ENCODE peak calls at places on chromosomes 3 and 15, in seven cellular contexts. R, K, N, L, W, Q and E are unnamed samples.

GRCh38 chr15:48265145-48265544 is 59.0 kb downstream of the SLC12A1 start:
- DNase-seq in K (no peak), R (no peak), N (no peak), L (no peak), Q (no peak), W (no peak), E (no peak)

GRCh38 chr3:184682671-184683070 is 29.2 kb downstream of the MAGEF1 start:
- DNase-seq in R (no peak), N (no peak), Q (no peak), L (peak; percentile 26), K (no peak), W (no peak), E (no peak)

GRCh38 chr3:55704521-55704920 is 217.4 kb upstream of the WNT5A start:
- DNase-seq in K (no peak), N (no peak), W (no peak), Q (no peak), R (no peak), L (no peak), E (no peak)

GRCh38 chr3:184448321-184449160 is 68.7 kb downstream of the CHRD start:
- DNase-seq in K (no peak), Q (no peak), W (no peak), L (no peak), N (peak; percentile 85), R (no peak), E (peak; percentile 31)

GRCh38 chr3:132317229-132317948 is at the start of gene ACP3:
- DNase-seq in W (no peak), L (peak; percentile 84), Q (no peak), K (no peak), R (no peak), N (no peak), E (peak; percentile 37)

GRCh38 chr3:71264840-71265239 is 318.7 kb downstream of the FOXP1 start:
- DNase-seq in N (no peak), Q (no peak), W (no peak), L (no peak), K (no peak), R (no peak), E (no peak)

GRCh38 chr3:149449799-149450198 is 24.7 kb upstream of the TM4SF4 start:
- DNase-seq in L (no peak), Q (no peak), K (no peak), N (peak; percentile 57), W (no peak), R (no peak), E (peak; percentile 21)

GRCh38 chr15:39934415-39935044 is 615 bp downstream of the EIF2AK4 start:
- DNase-seq in R (no peak), K (no peak), Q (peak; percentile 48), W (no peak), L (no peak), N (no peak), E (no peak)

GRCh38 chr15:69673236-69673881 is 220.7 kb downstream of the RPLP1 start:
- DNase-seq in W (no peak), N (no peak), K (no peak), R (no peak), Q (no peak), L (no peak), E (no peak)

GRCh38 chr3:183331518-183331917 is 78.5 kb downstream of the B3GNT5 start:
- DNase-seq in K (no peak), Q (no peak), R (no peak), W (no peak), N (no peak), L (no peak), E (no peak)

GRCh38 chr3:55189359-55189801 is 261.5 kb upstream of the LRTM1 start:
- DNase-seq in Q (no peak), L (no peak), N (peak; percentile 14), R (no peak), W (no peak), K (no peak), E (no peak)

GRCh38 chr3:67875338-67875737 is 220.9 kb upstream of the SUCLG2 start:
- DNase-seq in R (no peak), K (no peak), W (no peak), L (no peak), N (no peak), Q (no peak), E (no peak)

GRCh38 chr3:59286791-59287531 is 237.1 kb upstream of the CFAP20DC start:
- DNase-seq in W (no peak), K (no peak), N (no peak), L (no peak), Q (peak; percentile 4), R (no peak), E (peak; percentile 65)

GRCh38 chr3:43773273-43774104 is 82.8 kb downstream of the ABHD5 start:
- DNase-seq in N (no peak), L (peak; percentile 68), K (no peak), W (no peak), Q (no peak), R (no peak), E (peak; percentile 24)

GRCh38 chr3:184760337-184761119 is 48.7 kb upstream of the MAGEF1 start:
- DNase-seq in L (peak; percentile 18), Q (no peak), W (no peak), N (no peak), K (no peak), R (no peak), E (no peak)

GRCh38 chr15:69090197-69090948 is 70.1 kb upstream of the GLCE start:
- DNase-seq in W (no peak), N (no peak), L (no peak), R (no peak), Q (no peak), K (no peak), E (no peak)

GRCh38 chr3:196235452-196236122 is 19.3 kb downstream of the SLC51A start:
- DNase-seq in K (no peak), N (no peak), Q (no peak), W (no peak), L (no peak), R (no peak), E (no peak)

GRCh38 chr15:78212546-78213424 is 21.6 kb downstream of the ACSBG1 start:
- DNase-seq in W (no peak), N (no peak), K (no peak), R (no peak), Q (no peak), L (peak; percentile 82), E (peak; percentile 68)